ENCODE peak calls at places on chromosomes 3 and 15, in nine cellular contexts. W, A, E, V, Q, P, G, N and T are unnamed samples.

GRCh38 chr3:157064402-157064801 is 95.5 kb downstream of the CCNL1 start:
- DNase-seq in W (no peak), A (no peak), E (no peak), V (no peak), Q (no peak), P (no peak), G (no peak), N (peak; percentile 8), T (no peak)

GRCh38 chr3:151460774-151461450 is at the start of gene IGSF10:
- DNase-seq in W (peak; percentile 37), A (peak; percentile 35), E (peak; percentile 29), V (peak; percentile 8), Q (no peak), P (peak; percentile 53), G (peak; percentile 7), N (no peak), T (no peak)

GRCh38 chr15:66859688-66860253 is 157.7 kb downstream of the SMAD6 start:
- DNase-seq in W (no peak), A (peak; percentile 10), E (no peak), V (no peak), Q (no peak), P (no peak), G (no peak), N (no peak), T (no peak)

GRCh38 chr3:169667380-169667671 is 3.8 kb upstream of the MECOM start:
- DNase-seq in W (no peak), A (no peak), E (no peak), V (no peak), Q (no peak), P (no peak), G (no peak), N (no peak), T (no peak)

GRCh38 chr3:182795383-182795782 is 2.1 kb downstream of the ATP11B start:
- DNase-seq in W (no peak), A (no peak), E (no peak), V (no peak), Q (no peak), P (no peak), G (no peak), N (peak; percentile 80), T (no peak)

GRCh38 chr15:98134875-98135274 is 174.4 kb downstream of the ARRDC4 start:
- DNase-seq in W (no peak), A (no peak), E (no peak), V (no peak), Q (no peak), P (no peak), G (no peak), N (peak; percentile 66), T (no peak)

GRCh38 chr15:31799711-31800321 is 230.5 kb upstream of the CHRNA7 start:
- DNase-seq in W (no peak), A (no peak), E (no peak), V (no peak), Q (no peak), P (no peak), G (no peak), N (no peak), T (no peak)

GRCh38 chr3:141425523-141426233 is 57.4 kb downstream of the ZBTB38 start:
- DNase-seq in W (no peak), A (no peak), E (no peak), V (no peak), Q (no peak), P (no peak), G (no peak), N (no peak), T (no peak)

GRCh38 chr3:156509209-156510174 is 45.4 kb downstream of the SSR3 start:
- DNase-seq in W (no peak), A (no peak), E (no peak), V (no peak), Q (no peak), P (peak; percentile 63), G (peak; percentile 84), N (peak; percentile 59), T (no peak)

GRCh38 chr15:62109457-62109856 is 42.7 kb downstream of the C2CD4A start:
- DNase-seq in W (no peak), A (no peak), E (no peak), V (no peak), Q (no peak), P (no peak), G (no peak), N (no peak), T (no peak)

GRCh38 chr3:147393261-147393964 is 12.9 kb downstream of the ZIC4 start:
- DNase-seq in W (no peak), A (peak; percentile 82), E (no peak), V (peak; percentile 91), Q (no peak), P (no peak), G (no peak), N (no peak), T (no peak)

GRCh38 chr3:186362988-186363387 is 954 bp upstream of the DGKG start:
- DNase-seq in W (no peak), A (no peak), E (no peak), V (no peak), Q (no peak), P (no peak), G (no peak), N (no peak), T (no peak)

GRCh38 chr15:41256577-41257038 is 25.5 kb downstream of the CHP1 start:
- DNase-seq in W (no peak), A (no peak), E (no peak), V (no peak), Q (no peak), P (peak; percentile 40), G (peak; percentile 56), N (peak; percentile 39), T (no peak)

GRCh38 chr15:57138260-57138895 is 219.9 kb downstream of the TCF12 start:
- DNase-seq in W (no peak), A (peak; percentile 45), E (peak; percentile 31), V (peak; percentile 72), Q (peak; percentile 42), P (peak; percentile 63), G (peak; percentile 88), N (peak; percentile 49), T (peak; percentile 49)

GRCh38 chr15:74870496-74871213 is 2.5 kb downstream of the SCAMP2 start:
- DNase-seq in W (no peak), A (no peak), E (no peak), V (no peak), Q (no peak), P (no peak), G (peak; percentile 10), N (peak; percentile 14), T (no peak)

GRCh38 chr15:95558131-95558530 is 772.4 kb upstream of the NR2F2 start:
- DNase-seq in W (no peak), A (no peak), E (no peak), V (no peak), Q (no peak), P (peak; percentile 20), G (peak; percentile 38), N (no peak), T (no peak)

GRCh38 chr3:133592843-133593242 is 19.4 kb downstream of the CDV3 start:
- DNase-seq in W (no peak), A (no peak), E (no peak), V (no peak), Q (no peak), P (no peak), G (no peak), N (no peak), T (no peak)

GRCh38 chr3:60617188-60617587 is 634.1 kb downstream of the FHIT start:
- DNase-seq in W (no peak), A (no peak), E (no peak), V (no peak), Q (no peak), P (no peak), G (no peak), N (no peak), T (no peak)
- H3K4me3 ChIP-seq in W (no peak overlapping the region), A (no peak overlapping the region), E (no peak overlapping the region), V (no peak overlapping the region), Q (no peak overlapping the region), P (no peak overlapping the region), G (no peak overlapping the region), N (no peak overlapping the region), T (no peak overlapping the region)

DNA sequence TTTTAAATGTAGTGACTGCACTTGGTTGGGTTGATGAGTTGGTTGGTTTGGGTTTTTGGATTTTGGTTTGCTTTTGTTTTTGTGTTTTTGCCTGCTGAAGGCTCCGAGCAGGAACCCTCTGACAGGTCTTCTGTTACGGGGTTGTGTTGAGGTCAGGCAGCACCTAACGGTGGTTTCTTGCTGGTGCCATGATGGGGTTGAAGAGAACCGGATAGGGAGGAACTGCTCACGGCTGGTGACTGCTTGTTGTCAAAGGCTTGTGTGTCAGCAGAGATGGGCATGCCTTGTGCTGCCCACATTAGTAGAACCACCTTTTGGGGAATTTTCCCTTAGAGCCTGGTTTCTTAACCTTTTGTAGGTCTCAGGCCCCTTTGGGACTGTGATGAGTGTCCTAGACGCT is 42.0 kb downstream of the SLC6A6 start:
- DNase-seq in W (no peak), A (no peak), E (no peak), V (no peak), Q (no peak), P (no peak), G (no peak), N (no peak), T (no peak)
- TF ChIP-seq CTCF in W (no peak), A (no peak), E (no peak), V (no peak), Q (no peak), P (no peak), G (no peak), N (no peak), T (no peak)

GRCh38 chr3:116767726-116768125 is 58.1 kb downstream of the TUSC7 start:
- DNase-seq in W (no peak), A (no peak), E (no peak), V (no peak), Q (no peak), P (no peak), G (no peak), N (no peak), T (no peak)

DNA sequence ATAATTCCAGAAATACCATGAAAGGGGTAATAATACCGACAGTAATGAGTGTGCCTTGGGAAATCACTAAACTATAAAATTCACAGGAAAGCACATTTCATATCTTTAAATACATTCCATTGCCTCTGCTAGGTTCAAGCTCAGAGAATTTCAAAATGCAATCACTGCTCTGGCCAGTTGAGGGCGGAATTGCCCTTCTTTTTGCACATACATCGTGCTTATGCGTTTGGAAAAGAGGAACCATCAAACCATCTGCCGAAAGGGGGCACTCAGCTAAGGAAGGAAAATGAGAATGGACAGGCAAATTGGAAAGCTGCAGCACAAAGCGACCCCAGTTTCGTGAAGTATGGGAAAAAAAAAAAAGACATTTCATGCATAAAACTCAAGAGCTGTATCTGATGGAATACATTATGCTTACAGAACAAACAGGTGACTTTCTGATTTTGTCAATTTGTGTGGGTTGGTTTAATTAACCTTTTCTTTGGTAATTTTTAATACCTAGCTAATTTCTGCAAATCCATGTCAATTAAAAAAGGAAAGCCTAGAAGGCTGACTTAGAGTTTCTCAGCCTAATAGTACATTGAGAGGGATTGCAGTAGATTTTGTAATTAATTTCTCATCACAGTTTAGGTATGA is 61.4 kb downstream of the TUSC7 start:
- DNase-seq in W (peak; percentile 9), A (peak; percentile 87), E (peak; percentile 62), V (peak; percentile 74), Q (peak; percentile 44), P (peak; percentile 27), G (peak; percentile 85), N (peak; percentile 76), T (peak; percentile 71)
- H3K4me3 ChIP-seq in W (no peak overlapping the region), A (no peak overlapping the region), E (no peak overlapping the region), V (no peak overlapping the region), Q (no peak overlapping the region), P (no peak overlapping the region), G (no peak overlapping the region), N (no peak overlapping the region), T (no peak overlapping the region)

DNA sequence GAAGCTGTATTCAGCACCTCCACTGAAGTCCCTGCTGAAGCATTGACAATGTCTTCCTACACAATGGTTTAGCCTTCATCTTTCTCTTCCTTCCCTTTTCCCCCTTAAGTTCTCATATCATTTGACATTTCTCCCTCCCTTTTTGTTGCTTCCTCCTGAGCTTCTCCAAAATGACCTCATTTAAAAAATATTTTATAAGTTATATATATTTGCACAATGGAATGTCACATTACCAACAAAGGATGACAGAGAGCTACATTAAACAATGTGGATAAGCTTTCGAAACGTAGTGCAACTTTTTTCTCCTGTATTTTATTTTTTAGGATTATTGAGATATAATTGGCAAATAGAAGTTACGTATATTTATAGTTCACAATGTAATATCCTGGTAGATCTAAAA is 13.2 kb upstream of the DLG1 start:
- DNase-seq in W (no peak), A (no peak), E (no peak), V (no peak), Q (no peak), P (no peak), G (no peak), N (no peak), T (no peak)
- TF ChIP-seq CTCF in W (no peak), A (no peak), E (no peak), V (no peak), Q (no peak), P (no peak), G (no peak), N (no peak), T (no peak)